ENCODE peak calls at places on chromosome 14, in four cellular contexts. S, I, Z and L are unnamed samples.

GRCh38 chr14:72633551-72633950 is 260.4 kb downstream of the DPF3 start:
- DNase-seq in Z (no peak), S (no peak), I (no peak), L (no peak)

GRCh38 chr14:100862793-100863192 is 36.9 kb downstream of the MEG3 start:
- DNase-seq in S (no peak), I (no peak), Z (no peak), L (no peak)

GRCh38 chr14:38366374-38366773 is 110.5 kb upstream of the CLEC14A start:
- DNase-seq in Z (no peak), S (no peak), I (no peak), L (no peak)

GRCh38 chr14:99707921-99708320 is 23.8 kb downstream of the CYP46A1 start:
- DNase-seq in S (no peak), I (no peak), Z (no peak), L (peak)

GRCh38 chr14:64654072-64654899 is 49.9 kb upstream of the PLEKHG3 start:
- DNase-seq in I (no peak), Z (peak), S (peak), L (no peak)

GRCh38 chr14:97180304-97181200 is 383.4 kb downstream of the VRK1 start:
- DNase-seq in S (peak), I (no peak), Z (peak), L (no peak)

GRCh38 chr14:21791749-21792148 is 118.1 kb upstream of the OR4E1 start:
- DNase-seq in I (no peak), S (no peak), Z (no peak), L (no peak)

GRCh38 chr14:63672417-63673180 is 30.9 kb upstream of the WDR89 start:
- DNase-seq in Z (no peak), S (no peak), I (no peak), L (no peak)

GRCh38 chr14:96203635-96204034 is 1.0 kb upstream of the BDKRB2 start:
- DNase-seq in S (no peak), Z (no peak), I (no peak), L (no peak)

GRCh38 chr14:35927727-35928126 is 101.6 kb downstream of the BRMS1L start:
- DNase-seq in Z (no peak), S (no peak), I (no peak), L (no peak)

GRCh38 chr14:29820785-29821184 is 106.9 kb downstream of the PRKD1 start:
- DNase-seq in Z (no peak), I (no peak), S (no peak), L (no peak)

GRCh38 chr14:60723218-60724079 is 702 bp downstream of the SIX4 start:
- DNase-seq in Z (peak), S (no peak), I (peak), L (peak)

GRCh38 chr14:95292660-95293425 is 26.9 kb downstream of the CLMN start:
- DNase-seq in I (no peak), Z (no peak), S (no peak), L (no peak)

GRCh38 chr14:77714926-77715325 is 7.0 kb downstream of the SLIRP start:
- DNase-seq in S (no peak), I (no peak), Z (no peak), L (no peak)

GRCh38 chr14:96592591-96593388 is 90.6 kb downstream of the PAPOLA start:
- DNase-seq in S (peak), Z (no peak), I (peak), L (no peak)

GRCh38 chr14:48725001-48725734 is 861.0 kb downstream of the RPS29 start:
- DNase-seq in S (no peak), Z (no peak), I (no peak), L (no peak)

GRCh38 chr14:50060871-50061663 is 55.3 kb downstream of the VCPKMT start:
- DNase-seq in Z (peak), I (peak), S (peak), L (peak)

GRCh38 chr14:31881531-31882310 is 195.4 kb upstream of the ARHGAP5 start:
- DNase-seq in Z (no peak), S (no peak), I (no peak), L (no peak)

GRCh38 chr14:89534896-89535615 is 118.0 kb upstream of the FOXN3 start:
- DNase-seq in S (no peak), I (no peak), Z (peak), L (no peak)

GRCh38 chr14:105414456-105415371 is 4.9 kb upstream of the MTA1 start:
- DNase-seq in Z (peak), I (peak), S (peak), L (no peak)

GRCh38 chr14:96304956-96305355 is 48.9 kb downstream of the BDKRB1 start:
- DNase-seq in Z (no peak), S (no peak), I (no peak), L (no peak)

GRCh38 chr14:31933716-31934115 is 143.4 kb upstream of the ARHGAP5 start:
- DNase-seq in Z (no peak), I (no peak), S (no peak), L (no peak)

GRCh38 chr14:60485600-60486251 is at the start of gene C14orf39:
- DNase-seq in Z (no peak), S (no peak), I (no peak), L (no peak)

GRCh38 chr14:99685061-99685995 is 1.2 kb downstream of the CYP46A1 start:
- DNase-seq in I (no peak), Z (no peak), S (no peak), L (no peak)

GRCh38 chr14:72679591-72680151 is 214.2 kb downstream of the DPF3 start:
- DNase-seq in Z (no peak), I (no peak), S (no peak), L (no peak)

GRCh38 chr14:67129768-67130167 is 59.5 kb upstream of the GARIN2 start:
- DNase-seq in I (no peak), S (no peak), Z (no peak), L (no peak)
- H3K4me3 ChIP-seq in I (no peak), S (no peak), Z (no peak), L (no peak)

GRCh38 chr14:93970967-93971634 is 5.3 kb downstream of the ASB2 start:
- DNase-seq in S (no peak), I (peak), Z (no peak), L (peak)
- TF ChIP-seq CTCF in S (no peak), I (no peak), Z (no peak), L (no peak)

DNA sequence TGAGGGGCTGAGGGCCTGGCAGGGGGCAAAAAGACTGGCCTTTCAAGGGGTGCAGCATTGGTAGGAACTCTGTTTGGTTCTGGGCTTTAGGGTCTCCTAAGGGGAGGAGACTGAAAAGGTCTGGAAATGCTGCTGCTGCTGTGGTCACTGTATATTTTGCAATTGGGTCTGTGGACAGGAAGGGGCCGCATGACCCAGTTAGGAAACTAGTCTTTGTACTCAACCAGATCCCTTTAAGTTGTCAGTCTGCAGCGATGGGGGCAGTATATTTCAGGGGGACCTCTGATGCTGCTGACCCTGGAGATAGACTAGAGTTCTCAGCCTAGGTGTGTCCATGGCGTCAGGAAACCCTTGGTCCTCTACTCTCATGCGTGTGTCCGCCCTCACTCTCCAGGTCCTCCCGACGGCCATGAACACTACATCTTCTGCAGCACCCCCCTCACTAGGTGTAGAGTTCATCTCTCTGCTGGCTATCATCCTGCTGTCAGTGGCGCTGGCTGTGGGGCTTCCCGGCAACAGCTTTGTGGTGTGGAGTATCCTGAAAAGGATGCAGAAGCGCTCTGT is 4.0 kb downstream of the LTB4R start:
- DNase-seq in S (no peak), I (no peak), Z (no peak), L (no peak)
- H3K4me3 ChIP-seq in S (no peak), I (no peak), Z (no peak), L (no peak)

GRCh38 chr14:24297190-24297964 is 2.2 kb downstream of the DHRS1 start:
- DNase-seq in Z (peak), I (no peak), S (no peak), L (no peak)
- TF ChIP-seq CTCF in Z (peak), I (no peak), S (peak), L (no peak)

DNA sequence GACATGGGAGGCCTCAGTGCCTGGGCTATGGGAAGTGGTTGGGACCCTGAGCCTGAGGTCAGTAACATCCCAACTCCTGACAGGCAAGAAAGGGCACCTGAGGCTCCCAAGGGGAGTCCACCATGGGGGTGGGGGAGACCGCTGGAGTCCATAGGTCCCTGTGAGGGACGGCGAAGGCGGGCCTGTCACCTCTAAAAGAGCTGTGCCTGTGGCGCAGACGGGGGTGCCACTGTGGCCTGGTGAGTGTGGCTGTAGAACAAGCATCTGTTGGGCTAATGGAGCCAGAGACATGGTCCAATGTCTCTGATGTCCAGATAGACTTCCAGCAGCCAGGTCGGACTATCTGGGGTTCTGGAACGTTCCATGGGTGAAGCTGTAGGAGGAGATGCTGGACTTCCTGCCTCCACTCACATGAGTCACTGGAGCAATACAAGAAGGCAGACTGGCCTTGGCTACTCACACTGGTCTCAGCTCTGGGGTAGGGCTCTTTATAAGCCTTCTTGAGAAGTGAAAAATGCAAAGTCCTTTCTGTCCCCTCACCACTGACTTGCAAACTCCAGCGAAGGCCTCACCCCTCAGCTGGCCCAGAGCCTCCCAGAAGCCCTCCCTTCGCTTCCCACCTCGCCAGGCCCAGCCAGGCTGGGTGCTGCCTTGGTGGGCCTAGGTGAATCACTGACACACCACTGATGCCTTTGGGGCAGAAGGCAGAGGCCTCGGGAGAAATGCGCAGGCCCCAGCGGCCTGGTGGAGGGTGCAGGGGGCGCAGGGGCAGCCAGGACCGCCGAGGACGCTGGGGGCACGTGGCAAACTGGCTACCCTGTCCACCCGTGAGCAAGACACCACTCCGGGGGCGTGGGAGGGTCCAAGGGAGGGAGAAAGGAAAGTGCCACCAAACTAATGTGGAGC is 1.1 kb upstream of the TRAF3 start:
- DNase-seq in I (no peak), S (no peak), Z (peak), L (no peak)
- H3K4me3 ChIP-seq in I (peak), S (no peak), Z (no peak), L (peak)

DNA sequence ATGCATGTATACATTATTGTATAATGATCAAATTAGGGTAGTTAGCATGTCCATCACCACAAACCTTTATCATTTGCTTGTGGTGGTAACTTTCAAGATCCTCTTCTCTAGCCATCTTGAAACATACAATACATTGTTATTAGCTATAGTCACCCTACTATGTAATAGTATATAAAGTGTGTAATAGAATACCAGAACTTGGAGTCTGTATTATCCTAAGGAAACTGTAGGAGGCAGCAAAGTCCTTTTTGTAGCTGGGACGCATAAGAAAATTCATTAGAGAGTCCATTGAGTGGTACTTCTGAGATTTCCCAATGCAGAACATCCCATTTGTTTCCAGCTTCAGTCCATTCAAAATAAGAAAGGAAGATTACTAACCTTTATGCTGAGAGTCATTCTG is 325.9 kb upstream of the LRFN5 start:
- DNase-seq in S (no peak), Z (no peak), I (no peak), L (no peak)
- TF ChIP-seq CTCF in S (no peak), Z (no peak), I (no peak), L (no peak)

GRCh38 chr14:52821805-52822250 is 30.4 kb upstream of the GNPNAT1 start:
- DNase-seq in Z (no peak), S (no peak), I (no peak), L (no peak)

GRCh38 chr14:52825085-52825484 is 33.7 kb upstream of the GNPNAT1 start:
- DNase-seq in I (no peak), Z (no peak), S (no peak), L (no peak)

GRCh38 chr14:52829527-52829926 is 38.1 kb upstream of the GNPNAT1 start:
- DNase-seq in Z (no peak), S (no peak), I (no peak), L (no peak)

GRCh38 chr14:52827426-52827825 is 36.0 kb upstream of the GNPNAT1 start:
- DNase-seq in I (no peak), S (no peak), Z (no peak), L (no peak)

DNA sequence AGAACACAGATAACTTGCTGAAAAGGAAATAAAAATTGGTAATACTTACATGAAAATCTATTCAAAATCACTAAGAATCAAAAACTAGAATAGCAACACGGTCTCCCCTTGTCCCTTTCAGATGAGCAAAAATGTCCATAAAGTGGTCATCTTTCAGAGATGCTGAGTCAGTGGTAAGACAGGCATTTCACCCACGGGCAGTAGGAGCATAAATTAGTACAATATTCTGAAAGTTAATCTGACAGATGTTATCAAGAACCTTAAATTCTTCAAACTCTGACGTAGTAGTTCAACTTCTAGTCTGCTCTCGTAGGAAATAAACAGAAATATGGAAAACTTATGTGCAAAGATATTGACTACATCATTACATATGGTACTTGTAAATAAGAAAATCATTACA is 33.1 kb upstream of the GNPNAT1 start:
- DNase-seq in I (no peak), S (no peak), Z (no peak), L (no peak)
- H3K4me3 ChIP-seq in I (no peak), S (no peak), Z (no peak), L (no peak)